ENCODE peak calls at places on chromosome 1, in four cellular contexts. L, O, H and Z are unnamed samples.

GRCh38 chr1:66426231-66426853 is 107.6 kb upstream of the SGIP1 start:
- DNase-seq in O (no peak), L (no peak), H (no peak), Z (no peak)

GRCh38 chr1:108692724-108693655 is 880 bp downstream of the PRPF38B start:
- DNase-seq in H (peak), O (peak), L (peak), Z (peak)

GRCh38 chr1:37477198-37477931 is 3.0 kb downstream of the ZC3H12A start:
- DNase-seq in L (peak), O (peak), H (no peak), Z (peak)

GRCh38 chr1:217089239-217090014 is 366.2 kb upstream of the ESRRG start:
- DNase-seq in O (peak), H (no peak), L (no peak), Z (no peak)

GRCh38 chr1:8384088-8384487 is 66.2 kb downstream of the SLC45A1 start:
- DNase-seq in H (no peak), O (no peak), L (no peak), Z (peak)

GRCh38 chr1:107277022-107277421 is 136.2 kb downstream of the NTNG1 start:
- DNase-seq in H (peak), O (no peak), L (peak), Z (peak)

GRCh38 chr1:1875932-1876331 is 15.0 kb downstream of the GNB1 start:
- DNase-seq in L (no peak), O (no peak), H (no peak), Z (no peak)

GRCh38 chr1:172383541-172383940 is 36.9 kb upstream of the C1orf105 start:
- DNase-seq in O (no peak), H (no peak), L (no peak), Z (peak)

GRCh38 chr1:27868556-27868931 is 3.8 kb upstream of the THEMIS2 start:
- DNase-seq in H (no peak), L (no peak), O (no peak), Z (no peak)

GRCh38 chr1:19512545-19512944 is 27.2 kb upstream of the CAPZB start:
- DNase-seq in O (no peak), L (no peak), H (no peak), Z (no peak)

GRCh38 chr1:7744882-7745281 is 26.2 kb upstream of the VAMP3 start:
- DNase-seq in L (no peak), H (no peak), O (no peak), Z (peak)

GRCh38 chr1:40316595-40317393 is at the start of gene COL9A2:
- DNase-seq in O (peak), L (no peak), H (peak), Z (peak)

GRCh38 chr1:177281901-177282300 is 111.1 kb downstream of the BRINP2 start:
- DNase-seq in H (no peak), L (no peak), O (no peak), Z (no peak)

GRCh38 chr1:46342084-46342656 is 1.6 kb downstream of the NSUN4 start:
- DNase-seq in H (peak), L (no peak), O (no peak), Z (no peak)

GRCh38 chr1:93078935-93079654 is at the start of gene MTF2:
- DNase-seq in H (peak), O (peak), L (peak), Z (peak)

GRCh38 chr1:183450086-183450485 is 22.2 kb upstream of the SMG7 start:
- DNase-seq in L (no peak), O (no peak), H (no peak), Z (no peak)